ENCODE peak calls at places on chromosome 16, in six cellular contexts. B is GM23248, D is adrenal gland, S is SJSA1, Y is OCI-LY7, P is aorta. N is an unnamed sample.
A peak's percentile ranks its signal among the peaks of the same experiment; 100 is the strongest.

GRCh38 chr16:4859900-4860255 is 12.6 kb downstream of the UBN1 start:
- DNase-seq in D (peak; percentile 75), Y (no peak), S (no peak), P (no peak), B (peak; percentile 28), N (no peak)

GRCh38 chr16:87233928-87234327 is 83.3 kb downstream of the C16orf95 start:
- DNase-seq in B (peak; percentile 61), P (no peak), S (peak; percentile 55), D (no peak), Y (peak; percentile 4), N (no peak)

GRCh38 chr16:11497329-11497805 is 89.4 kb downstream of the LITAF start:
- DNase-seq in P (peak; percentile 98), B (peak; percentile 90), S (peak; percentile 84), Y (no peak), D (peak; percentile 97), N (peak; percentile 76)

GRCh38 chr16:19885456-19886060 is 910 bp upstream of the GPRC5B start:
- DNase-seq in B (no peak), S (peak; percentile 8), D (peak; percentile 26), P (no peak), Y (no peak), N (no peak)

GRCh38 chr16:19831678-19832077 is 53.0 kb downstream of the GPRC5B start:
- DNase-seq in B (peak; percentile 90), Y (no peak), D (peak; percentile 68), P (no peak), S (peak; percentile 34), N (no peak)

GRCh38 chr16:66515543-66516171 is 34.3 kb downstream of the TK2 start:
- DNase-seq in D (no peak), B (peak; percentile 80), Y (peak; percentile 35), P (peak; percentile 77), S (peak; percentile 88), N (no peak)

GRCh38 chr16:85610059-85610445 is 3.1 kb upstream of the GSE1 start:
- DNase-seq in B (no peak), D (no peak), P (no peak), Y (no peak), S (no peak), N (no peak)

GRCh38 chr16:17777461-17777863 is 306.7 kb upstream of the XYLT1 start:
- DNase-seq in Y (no peak), B (peak; percentile 62), S (no peak), P (no peak), D (peak; percentile 19), N (no peak)

GRCh38 chr16:3458852-3459361 is 15.4 kb downstream of the NAA60 start:
- DNase-seq in P (no peak), S (no peak), D (no peak), Y (peak; percentile 42), B (peak; percentile 50), N (no peak)

GRCh38 chr16:10828851-10829331 is 10.3 kb upstream of the TVP23A start:
- DNase-seq in B (peak; percentile 93), P (peak; percentile 98), D (peak; percentile 95), Y (no peak), S (no peak), N (peak; percentile 42)

GRCh38 chr16:17474037-17474436 is 3.3 kb upstream of the XYLT1 start:
- DNase-seq in D (peak; percentile 73), S (no peak), P (no peak), B (peak; percentile 55), Y (no peak), N (no peak)

GRCh38 chr16:48447940-48448536 is 62.8 kb upstream of the SIAH1 start:
- DNase-seq in Y (no peak), S (no peak), P (no peak), B (no peak), D (no peak), N (no peak)

GRCh38 chr16:11052080-11052808 is 107.9 kb downstream of the CLEC16A start:
- DNase-seq in D (no peak), S (peak; percentile 59), B (no peak), P (no peak), Y (no peak), N (no peak)

GRCh38 chr16:50946606-50947005 is 204.5 kb downstream of the SALL1 start:
- DNase-seq in S (no peak), P (no peak), D (no peak), B (no peak), Y (no peak), N (no peak)

GRCh38 chr16:72847187-72848044 is 200.5 kb downstream of the ZFHX3 start:
- DNase-seq in P (no peak), B (peak; percentile 47), D (peak; percentile 30), S (peak; percentile 23), Y (peak; percentile 34), N (peak; percentile 75)

GRCh38 chr16:16092925-16093624 is 130.2 kb downstream of the ABCC6 start:
- DNase-seq in B (peak; percentile 36), P (no peak), S (no peak), Y (no peak), D (peak; percentile 45), N (no peak)

GRCh38 chr16:853981-854807 is 53.7 kb upstream of the GNG13 start:
- DNase-seq in Y (no peak), P (no peak), D (no peak), B (no peak), S (no peak), N (no peak)

GRCh38 chr16:856101-856500 is 55.6 kb upstream of the GNG13 start:
- DNase-seq in P (no peak), D (no peak), Y (no peak), B (no peak), S (no peak), N (no peak)

GRCh38 chr16:856811-857210 is 56.3 kb upstream of the GNG13 start:
- DNase-seq in P (no peak), B (no peak), S (no peak), D (no peak), Y (no peak), N (no peak)

GRCh38 chr16:854808-855410 is 54.4 kb upstream of the GNG13 start:
- DNase-seq in B (no peak), S (no peak), Y (no peak), P (no peak), D (no peak), N (peak; percentile 8)

DNA sequence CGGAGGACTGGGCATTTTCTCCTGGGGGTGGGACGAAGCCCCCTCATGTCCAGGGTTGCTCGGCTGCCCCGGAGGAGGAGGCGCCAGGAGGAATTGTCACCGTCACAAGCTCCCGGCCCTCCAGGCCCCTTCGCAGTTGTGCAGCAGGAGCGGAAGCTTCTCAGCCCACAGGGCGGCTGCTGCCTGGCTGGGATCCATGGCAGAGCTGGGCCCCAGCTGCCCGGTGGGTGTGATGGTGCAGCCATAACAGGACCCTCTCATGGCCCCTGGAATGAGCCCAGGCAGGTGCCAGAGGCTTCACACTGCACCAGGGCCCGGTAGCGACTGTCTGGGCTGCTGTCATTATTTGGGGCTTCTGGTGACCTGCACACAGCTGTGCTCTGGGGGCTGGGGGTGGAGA is 54.9 kb upstream of the GNG13 start:
- DNase-seq in P (no peak), Y (no peak), D (no peak), B (no peak), S (no peak), N (no peak)
- H3K9me3 ChIP-seq in P (no peaks in the 10 kb centered on the region), Y (no peaks in the 10 kb centered on the region), D (no peaks in the 10 kb centered on the region), B (no peaks in the 10 kb centered on the region), S (peaks cover 20% of the 10 kb centered on the region), N (peaks cover 5% of the 10 kb centered on the region)

GRCh38 chr16:61149709-61150108 is 886.5 kb downstream of the CDH8 start:
- DNase-seq in S (no peak), D (no peak), P (no peak), Y (no peak), B (no peak), N (no peak)
- H3K9me3 ChIP-seq in S (no peaks in the 10 kb centered on the region), D (no peaks in the 10 kb centered on the region), P (no peaks in the 10 kb centered on the region), Y (no peaks in the 10 kb centered on the region), B (no peaks in the 10 kb centered on the region), N (no peaks in the 10 kb centered on the region)

GRCh38 chr16:35510701-35511100 is 2051.3 kb downstream of the TP53TG3F start:
- DNase-seq in B (no peak), Y (no peak), S (no peak), D (no peak), P (no peak), N (no peak)
- H3K9me3 ChIP-seq in B (no peaks in the 10 kb centered on the region), Y (no peaks in the 10 kb centered on the region), S (no peaks in the 10 kb centered on the region), D (no peaks in the 10 kb centered on the region), P (peaks cover 3% of the 10 kb centered on the region), N (peaks cover 10% of the 10 kb centered on the region)

GRCh38 chr16:31916056-31916488 is 42.5 kb downstream of the ZNF267 start:
- DNase-seq in D (no peak), S (no peak), B (no peak), P (no peak), Y (peak; percentile 7), N (no peak)
- H3K9me3 ChIP-seq in D (no peaks in the 10 kb centered on the region), S (peaks cover 57% of the 10 kb centered on the region), B (peaks cover 28% of the 10 kb centered on the region), P (peaks cover 22% of the 10 kb centered on the region), Y (peaks cover 96% of the 10 kb centered on the region), N (no peaks in the 10 kb centered on the region)

GRCh38 chr16:645852-646678 is 3.1 kb upstream of the WDR90 start:
- DNase-seq in P (no peak), S (no peak), D (peak; percentile 83), B (no peak), Y (no peak), N (no peak)

GRCh38 chr16:643050-643368 is 1.4 kb downstream of the MCRIP2 start:
- DNase-seq in P (no peak), B (no peak), Y (no peak), S (no peak), D (no peak), N (no peak)

GRCh38 chr16:646679-647172 is 2.4 kb upstream of the WDR90 start:
- DNase-seq in S (no peak), B (no peak), D (no peak), Y (no peak), P (no peak), N (no peak)

GRCh38 chr16:642189-643049 is 791 bp downstream of the MCRIP2 start:
- DNase-seq in B (peak; percentile 64), S (no peak), P (no peak), D (peak; percentile 85), Y (peak; percentile 60), N (peak; percentile 53)

DNA sequence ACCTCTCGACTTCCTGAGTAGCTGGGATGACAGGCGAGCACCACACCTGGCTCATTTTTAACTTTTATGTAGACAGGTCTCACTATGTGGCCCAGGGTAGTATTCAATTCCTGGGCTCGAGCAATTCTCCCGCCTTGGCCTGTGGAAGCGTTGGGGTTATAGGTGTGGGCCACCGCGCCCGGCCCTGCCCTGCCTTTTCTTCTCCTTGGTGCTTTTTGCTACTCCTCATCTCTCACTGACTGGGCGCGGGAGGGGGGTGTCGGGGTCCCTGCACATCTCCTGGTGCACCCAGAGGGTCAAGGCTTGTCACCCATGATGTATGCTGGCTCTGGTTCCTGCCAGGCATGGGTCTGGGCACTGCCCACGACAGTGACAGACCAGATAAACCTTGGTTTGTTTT is 2.9 kb downstream of the MCRIP2 start:
- DNase-seq in Y (no peak), B (no peak), D (no peak), S (no peak), P (no peak), N (no peak)
- H3K9me3 ChIP-seq in Y (no peaks in the 10 kb centered on the region), B (no peaks in the 10 kb centered on the region), D (no peaks in the 10 kb centered on the region), S (peaks cover 4% of the 10 kb centered on the region), P (no peaks in the 10 kb centered on the region), N (no peaks in the 10 kb centered on the region)

DNA sequence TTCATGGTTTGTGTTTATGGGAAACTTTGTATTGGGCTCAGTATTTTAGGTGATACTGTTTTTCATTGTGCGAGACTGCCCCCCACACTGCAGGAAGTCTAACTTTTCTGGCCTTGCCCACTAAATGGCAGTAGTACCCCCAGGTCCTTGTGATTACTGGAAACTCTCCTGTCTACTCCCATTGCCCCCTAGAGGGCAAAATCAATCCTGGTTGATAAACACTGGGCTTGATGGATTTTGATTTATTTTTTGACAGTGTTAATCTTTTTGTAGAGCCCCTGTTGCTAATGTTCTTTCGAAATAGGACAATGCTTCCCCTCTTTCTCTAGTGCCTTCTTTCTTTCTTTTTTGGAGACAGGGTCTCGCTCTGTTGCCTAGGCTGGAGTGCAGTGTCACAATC is 15.5 kb downstream of the METTL9 start:
- DNase-seq in B (no peak), Y (no peak), D (no peak), P (no peak), S (no peak), N (no peak)
- H3K9me3 ChIP-seq in B (no peaks in the 10 kb centered on the region), Y (no peaks in the 10 kb centered on the region), D (no peaks in the 10 kb centered on the region), P (no peaks in the 10 kb centered on the region), S (no peaks in the 10 kb centered on the region), N (no peaks in the 10 kb centered on the region)

GRCh38 chr16:54965464-54965863 is 34.8 kb downstream of the IRX5 start:
- DNase-seq in Y (no peak), B (no peak), S (no peak), P (no peak), D (no peak), N (no peak)
- H3K9me3 ChIP-seq in Y (no peaks in the 10 kb centered on the region), B (no peaks in the 10 kb centered on the region), S (no peaks in the 10 kb centered on the region), P (no peaks in the 10 kb centered on the region), D (no peaks in the 10 kb centered on the region), N (no peaks in the 10 kb centered on the region)

N was measured in BE2C.